ENCODE peak calls at places on chromosomes 6 and 20, in eight cellular contexts. B, H, J, L, A, I, D and G are unnamed samples.

GRCh38 chr6:128495536-128496333 is 24.7 kb downstream of the PTPRK start:
- DNase-seq in D (no peak), L (no peak), I (no peak), J (no peak), B (no peak), H (no peak), A (no peak), G (no peak)

GRCh38 chr6:155315516-155315871 is 1.2 kb upstream of the TFB1M start:
- DNase-seq in A (no peak), J (no peak), I (peak), H (no peak), L (peak), B (peak), D (no peak), G (no peak)

GRCh38 chr20:40997116-40997515 is 31.5 kb upstream of the TOP1 start:
- DNase-seq in I (no peak), B (no peak), H (no peak), J (no peak), L (no peak), A (no peak), D (no peak), G (no peak)

GRCh38 chr6:15621203-15622044 is 41.4 kb downstream of the DTNBP1 start:
- DNase-seq in I (peak), H (peak), J (peak), B (no peak), D (no peak), A (no peak), L (peak), G (no peak)

GRCh38 chr20:1280421-1281102 is 14.5 kb downstream of the SNPH start:
- DNase-seq in B (peak), D (no peak), J (no peak), I (no peak), A (no peak), L (peak), H (no peak), G (no peak)

GRCh38 chr20:62885808-62886708 is 24.4 kb upstream of the TCFL5 start:
- DNase-seq in J (no peak), H (no peak), A (no peak), I (no peak), L (no peak), D (no peak), B (no peak), G (peak)

GRCh38 chr20:5353624-5354496 is 37.1 kb upstream of the PROKR2 start:
- DNase-seq in I (peak), J (no peak), A (no peak), D (peak), H (no peak), B (peak), L (peak), G (peak)

GRCh38 chr6:92989656-92990055 is 429.7 kb downstream of the EPHA7 start:
- DNase-seq in A (no peak), J (no peak), I (peak), L (no peak), H (no peak), D (no peak), B (peak), G (no peak)

GRCh38 chr6:144162977-144163376 is 12.7 kb downstream of the STX11 start:
- DNase-seq in L (no peak), H (no peak), A (no peak), I (no peak), J (no peak), D (no peak), B (no peak), G (no peak)

GRCh38 chr20:10986586-10986985 is 312.8 kb upstream of the JAG1 start:
- DNase-seq in I (peak), H (no peak), L (no peak), D (no peak), J (no peak), B (peak), A (no peak), G (no peak)

GRCh38 chr20:58893355-58894151 is 41.0 kb downstream of the GNAS start:
- DNase-seq in L (peak), D (peak), A (no peak), H (no peak), J (no peak), I (peak), B (peak), G (no peak)

GRCh38 chr20:57313951-57314350 is 15.7 kb upstream of the SPO11 start:
- DNase-seq in J (no peak), D (no peak), I (no peak), A (no peak), B (no peak), L (no peak), H (no peak), G (no peak)